ENCODE peak calls at places on chromosome 20, in four cellular contexts. H is activated T-helper 1 cell treated with anti-CD3 and anti-CD28 coated beads, Interleukin-2, amount 50 U/mL, for 16 hours; U is PC-9; K is cardiac fibroblast. M is an unnamed sample.

GRCh38 chr20:37335642-37336368 is 10.1 kb upstream of the SRC start:
- DNase-seq in H (no peak), U (no peak), K (peak), M (no peak)

GRCh38 chr20:199996-200395 is 10.5 kb upstream of the DEFB128 start:
- DNase-seq in H (no peak), U (no peak), K (no peak), M (no peak)

GRCh38 chr20:20839771-20840170 is 127.3 kb upstream of the RALGAPA2 start:
- DNase-seq in H (no peak), U (no peak), K (no peak), M (no peak)

GRCh38 chr20:44720617-44720993 is 5.4 kb downstream of the CCN5 start:
- DNase-seq in H (no peak), U (peak), K (peak), M (no peak)

GRCh38 chr20:58547527-58548475 is 32.6 kb upstream of the APCDD1L start:
- DNase-seq in H (no peak), U (no peak), K (peak), M (no peak)

GRCh38 chr20:6185268-6185667 is 62.4 kb upstream of the FERMT1 start:
- DNase-seq in H (no peak), U (no peak), K (no peak), M (no peak)

GRCh38 chr20:49851991-49852390 is 39.4 kb downstream of the SLC9A8 start:
- DNase-seq in H (no peak), U (no peak), K (no peak), M (no peak)

GRCh38 chr20:53141651-53142050 is 169.5 kb downstream of the TSHZ2 start:
- DNase-seq in H (no peak), U (no peak), K (no peak), M (no peak)

GRCh38 chr20:23092409-23092756 is 6.3 kb upstream of the CD93 start:
- DNase-seq in H (no peak), U (no peak), K (peak), M (no peak)

GRCh38 chr20:33653900-33654596 is 8.1 kb upstream of the C20orf144 start:
- DNase-seq in H (no peak), U (peak), K (no peak), M (no peak)

GRCh38 chr20:4563534-4563933 is 158.2 kb upstream of the PRND start:
- DNase-seq in H (no peak), U (peak), K (peak), M (no peak)

GRCh38 chr20:15673206-15673605 is 900.0 kb downstream of the KIF16B start:
- DNase-seq in H (no peak), U (no peak), K (peak), M (peak)

GRCh38 chr20:48180637-48181036 is 395.4 kb upstream of the SULF2 start:
- DNase-seq in H (no peak), U (peak), K (no peak), M (no peak)

GRCh38 chr20:63536997-63537524 is at the start of gene PTK6:
- DNase-seq in H (no peak), U (peak), K (no peak), M (no peak)

GRCh38 chr20:31705598-31706597 is 16.8 kb downstream of the BCL2L1 start:
- DNase-seq in H (no peak), U (no peak), K (no peak), M (no peak)

GRCh38 chr20:33674294-33675126 is at the start of gene NECAB3:
- DNase-seq in H (no peak), U (peak), K (peak), M (no peak)